ENCODE peak calls at places on chromosomes 2 and 18, in seven cellular contexts. H is DND-41, S is cardiac muscle cell, D is ovary, L is PC-3, Q is stomach, K is IMR-90. J is an unnamed sample. For H3K36me3, the result is how much of the 10 kb centered on the place peaks cover.

GRCh38 chr2:220499281-220499680 is 871.9 kb downstream of the SLC4A3 start:
- DNase-seq in L (peak), D (peak), Q (no peak), K (peak), S (peak), H (no peak), J (no peak)

GRCh38 chr2:28445448-28446258 is 50.2 kb upstream of the PLB1 start:
- DNase-seq in S (no peak), K (peak), L (peak), H (no peak), D (no peak), Q (no peak), J (no peak)

GRCh38 chr2:42793314-42794270 is 1.2 kb upstream of the HAAO start:
- DNase-seq in L (no peak), K (no peak), D (no peak), H (no peak), S (no peak), Q (no peak), J (no peak)

GRCh38 chr2:143132360-143132759 is 3.1 kb downstream of the ARHGAP15 start:
- DNase-seq in K (no peak), L (no peak), D (no peak), Q (no peak), S (no peak), H (peak), J (no peak)

GRCh38 chr2:152585830-152586484 is 131.3 kb downstream of the PRPF40A start:
- DNase-seq in L (peak), Q (no peak), S (no peak), H (no peak), D (no peak), K (peak), J (no peak)

GRCh38 chr2:105394951-105395611 is 3.8 kb downstream of the FHL2 start:
- DNase-seq in D (no peak), L (no peak), S (no peak), Q (no peak), H (no peak), K (peak), J (no peak)

GRCh38 chr2:176139170-176139611 is 9.7 kb downstream of the HOXD8 start:
- DNase-seq in S (no peak), H (no peak), L (no peak), K (no peak), Q (no peak), D (peak), J (no peak)

GRCh38 chr2:26969089-26969844 is 1.2 kb upstream of the MAPRE3 start:
- DNase-seq in L (peak), H (no peak), S (no peak), D (no peak), K (peak), Q (no peak), J (no peak)

GRCh38 chr2:129880309-129880708 is 99.2 kb upstream of the RAB6C start:
- DNase-seq in L (no peak), S (no peak), H (no peak), K (no peak), Q (peak), D (no peak), J (no peak)

GRCh38 chr2:169462896-169463695 is 16.2 kb upstream of the BBS5 start:
- DNase-seq in L (peak), K (peak), S (no peak), D (no peak), Q (no peak), H (no peak), J (no peak)

GRCh38 chr2:240238201-240238600 is 97.7 kb upstream of the OTOS start:
- DNase-seq in H (no peak), S (no peak), Q (no peak), L (no peak), K (peak), D (no peak), J (no peak)

GRCh38 chr2:53235836-53236582 is 531.6 kb upstream of the CHAC2 start:
- DNase-seq in K (no peak), L (peak), Q (no peak), S (no peak), D (no peak), H (no peak), J (no peak)

GRCh38 chr2:30371772-30372373 is 75.2 kb upstream of the LCLAT1 start:
- DNase-seq in L (no peak), Q (no peak), K (no peak), H (no peak), S (no peak), D (no peak), J (no peak)

GRCh38 chr2:143629344-143629743 is 500.1 kb downstream of the ARHGAP15 start:
- DNase-seq in L (peak), D (no peak), S (no peak), H (no peak), Q (no peak), K (peak), J (no peak)

GRCh38 chr2:43217228-43218220 is 8.9 kb downstream of the ZFP36L2 start:
- DNase-seq in S (peak), L (no peak), Q (no peak), K (no peak), H (peak), D (peak), J (no peak)

GRCh38 chr2:188577231-188577630 is 285.6 kb downstream of the GULP1 start:
- DNase-seq in S (no peak), Q (no peak), L (no peak), K (no peak), D (no peak), H (no peak), J (no peak)

GRCh38 chr2:226095058-226095457 is 695.5 kb downstream of the NYAP2 start:
- DNase-seq in K (no peak), L (no peak), D (no peak), H (no peak), Q (no peak), S (no peak), J (no peak)

GRCh38 chr2:128366746-128367511 is 48.3 kb upstream of the HS6ST1 start:
- DNase-seq in Q (no peak), S (no peak), L (no peak), D (no peak), H (no peak), K (no peak), J (no peak)

GRCh38 chr2:169190197-169190775 is 120.9 kb downstream of the DHRS9 start:
- DNase-seq in Q (no peak), D (no peak), H (no peak), L (no peak), S (no peak), K (no peak), J (no peak)

GRCh38 chr2:25756444-25757022 is 83.2 kb upstream of the DTNB start:
- DNase-seq in S (no peak), D (no peak), K (no peak), L (no peak), Q (no peak), H (no peak), J (no peak)

GRCh38 chr2:12759248-12759647 is 42.5 kb downstream of the TRIB2 start:
- DNase-seq in H (no peak), Q (no peak), D (no peak), S (no peak), L (peak), K (peak), J (no peak)

GRCh38 chr2:240231838-240232244 is 91.4 kb upstream of the OTOS start:
- DNase-seq in K (no peak), D (peak), H (no peak), L (no peak), Q (peak), S (no peak), J (no peak)

GRCh38 chr2:25877431-25878360 is 591 bp downstream of the ASXL2 start:
- DNase-seq in D (peak), K (peak), S (peak), L (peak), Q (peak), H (peak), J (peak)

GRCh38 chr2:233247744-233248143 is 3.7 kb upstream of the ATG16L1 start:
- DNase-seq in Q (no peak), K (peak), S (no peak), D (no peak), H (no peak), L (peak), J (no peak)

GRCh38 chr2:179186126-179186525 is 78.5 kb downstream of the SESTD1 start:
- DNase-seq in S (no peak), D (no peak), H (no peak), K (peak), Q (no peak), L (peak), J (no peak)

GRCh38 chr18:13216732-13217465 is 1.7 kb upstream of the LDLRAD4 start:
- DNase-seq in S (peak), K (no peak), H (peak), L (no peak), D (peak), Q (peak), J (no peak)

GRCh38 chr2:237449193-237449797 is 35.3 kb upstream of the COL6A3 start:
- DNase-seq in L (no peak), K (peak), Q (no peak), S (peak), D (no peak), H (no peak), J (no peak)

GRCh38 chr18:48623468-48624220 is 84.8 kb downstream of the CTIF start:
- DNase-seq in D (no peak), K (peak), S (no peak), Q (no peak), L (peak), H (no peak), J (no peak)

GRCh38 chr2:38109732-38110181 is 33.8 kb upstream of the CYP1B1 start:
- DNase-seq in S (no peak), D (no peak), Q (no peak), H (no peak), K (no peak), L (no peak), J (no peak)

GRCh38 chr2:58769494-58770239 is 528.5 kb upstream of the FANCL start:
- DNase-seq in Q (no peak), S (no peak), H (no peak), K (no peak), L (no peak), D (no peak), J (no peak)

GRCh38 chr2:121018136-121019057 is 266.6 kb downstream of the TFCP2L1 start:
- DNase-seq in S (no peak), D (peak), L (no peak), K (peak), H (no peak), Q (no peak), J (no peak)

GRCh38 chr2:121017411-121017810 is 267.6 kb downstream of the TFCP2L1 start:
- DNase-seq in L (no peak), K (no peak), S (no peak), Q (no peak), D (no peak), H (no peak), J (no peak)

GRCh38 chr2:121019756-121020155 is 265.2 kb downstream of the TFCP2L1 start:
- DNase-seq in L (no peak), Q (no peak), K (no peak), D (no peak), S (no peak), H (no peak), J (no peak)

GRCh38 chr2:121021685-121022084 is 263.3 kb downstream of the TFCP2L1 start:
- DNase-seq in D (no peak), H (no peak), K (no peak), L (no peak), Q (no peak), S (no peak), J (no peak)

GRCh38 chr2:121019073-121019472 is 265.9 kb downstream of the TFCP2L1 start:
- DNase-seq in L (no peak), S (no peak), D (no peak), Q (no peak), H (no peak), K (peak), J (no peak)
- H3K4me3 ChIP-seq in L (no peak), S (no peak), D (peak), Q (peak), H (no peak), K (no peak), J (no peak)

DNA sequence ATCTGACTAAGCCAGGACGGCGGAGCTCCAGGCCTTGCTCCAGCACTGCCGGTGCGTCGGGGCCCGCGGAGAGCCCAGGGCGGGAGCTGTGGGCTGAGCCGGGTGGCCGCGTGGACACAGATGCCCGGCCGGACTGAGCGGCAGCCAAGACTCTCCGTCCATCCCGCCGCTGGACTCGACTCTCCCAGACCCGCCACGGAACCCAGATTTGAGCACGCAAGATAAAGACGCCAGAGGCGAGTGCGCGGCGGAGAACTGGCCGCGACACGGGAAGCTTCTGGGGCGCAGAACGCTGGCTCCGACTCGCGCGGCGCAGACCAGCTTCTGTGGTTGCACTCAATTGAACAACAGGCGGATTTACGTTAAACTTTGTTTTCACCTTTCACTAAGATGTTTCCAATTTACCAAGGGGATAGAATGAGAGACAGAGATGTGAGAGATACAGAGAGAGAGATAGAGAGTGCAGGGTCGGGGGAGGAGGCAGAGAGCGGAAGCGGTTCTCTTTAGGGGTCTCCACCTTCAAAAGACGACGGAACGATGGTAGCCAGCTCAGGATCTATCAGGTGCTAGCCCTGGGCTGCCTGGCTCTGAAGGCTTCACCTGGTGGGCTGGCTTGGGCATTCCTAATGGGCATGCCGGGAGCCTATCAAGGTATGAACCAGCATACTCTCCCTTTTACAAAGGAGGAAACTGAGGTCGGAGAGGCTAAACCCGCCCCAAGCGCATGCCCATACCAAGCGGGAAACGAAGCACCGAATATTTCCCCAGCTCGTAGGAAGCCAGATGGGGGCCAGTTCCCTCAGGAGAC is 10.4 kb upstream of the EN1 start:
- DNase-seq in Q (no peak), H (no peak), S (no peak), L (no peak), D (no peak), K (no peak), J (no peak)
- TF ChIP-seq CTCF in Q (no peak), H (no peak), S (no peak), L (no peak), D (no peak), K (no peak), J (no peak)

GRCh38 chr2:102975996-102976636 is 214.3 kb downstream of the TMEM182 start:
- DNase-seq in L (peak), H (peak), Q (no peak), S (peak), D (no peak), K (peak), J (no peak)
- H3K36me3 ChIP-seq in L (under half), H (under half), Q (under half), S (under half), D (under half), K (under half), J (under half)

DNA sequence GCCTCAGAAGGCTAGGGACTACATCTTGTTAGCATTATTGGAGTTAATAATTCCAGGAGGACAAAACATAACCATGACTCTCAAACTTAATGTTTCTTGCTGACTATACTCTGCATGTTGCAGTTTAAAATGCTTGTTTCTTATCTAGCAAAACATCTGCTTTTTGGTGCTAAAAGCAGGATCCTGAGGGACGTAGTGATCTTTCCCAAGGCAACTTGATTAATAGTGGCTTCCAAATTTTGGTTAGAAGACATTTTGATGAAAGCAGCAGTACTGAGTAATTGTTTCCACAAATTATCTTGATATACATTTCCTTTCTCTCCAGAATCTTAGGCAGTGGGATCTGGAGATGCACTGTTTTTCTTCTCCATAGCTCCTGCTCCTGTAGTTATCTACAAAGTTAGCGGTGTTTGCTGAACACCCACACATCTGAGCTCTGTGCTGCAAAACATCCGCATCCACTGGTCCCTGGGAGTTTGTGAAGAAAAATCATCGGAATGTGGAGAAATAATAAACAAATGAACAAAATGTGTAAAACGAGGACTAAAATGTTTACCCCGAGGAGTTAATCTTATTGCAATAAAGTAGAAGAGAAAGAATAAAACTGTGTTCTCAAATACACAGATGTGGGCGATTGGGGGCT is 327.0 kb upstream of the PKDCC start:
- DNase-seq in K (peak), D (no peak), H (no peak), Q (no peak), S (no peak), L (no peak), J (no peak)
- H3K4me3 ChIP-seq in K (no peak), D (peak), H (no peak), Q (no peak), S (no peak), L (no peak), J (no peak)

GRCh38 chr2:174573621-174574081 is 24.0 kb downstream of the WIPF1 start:
- DNase-seq in L (no peak), S (no peak), K (no peak), H (no peak), Q (no peak), D (no peak), J (no peak)
- TF ChIP-seq CTCF in L (no peak), S (no peak), K (no peak), H (no peak), Q (no peak), D (no peak), J (peak)

DNA sequence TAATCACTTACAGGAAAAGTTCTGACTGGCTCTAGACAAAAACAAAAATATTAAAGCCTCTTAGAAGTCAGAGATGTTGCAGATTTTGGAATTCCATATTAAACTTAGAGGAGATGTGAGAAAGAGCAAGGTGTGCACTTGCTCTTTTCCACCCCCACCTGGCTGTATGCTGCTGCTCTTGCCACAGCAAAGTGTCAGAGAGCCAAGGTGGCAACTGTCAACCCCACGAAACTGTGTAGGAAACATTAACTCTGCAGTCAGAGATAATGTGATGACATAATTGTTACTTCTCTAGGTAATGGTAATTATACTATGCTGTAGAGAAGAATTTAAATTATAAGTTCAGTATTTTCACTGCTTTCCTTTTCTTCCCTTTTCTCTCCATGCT is 25.4 kb downstream of the CD8A start:
- DNase-seq in K (no peak), L (no peak), H (no peak), Q (no peak), S (no peak), D (no peak), J (no peak)
- H3K36me3 ChIP-seq in K (under half), L (under half), H (half or more), Q (half or more), S (under half), D (under half), J (under half)

GRCh38 chr2:206217743-206218520 is 56.5 kb upstream of the ZDBF2 start:
- DNase-seq in Q (no peak), S (no peak), H (peak), K (no peak), L (no peak), D (no peak), J (no peak)
- H3K4me3 ChIP-seq in Q (no peak), S (no peak), H (no peak), K (no peak), L (no peak), D (no peak), J (no peak)

DNA sequence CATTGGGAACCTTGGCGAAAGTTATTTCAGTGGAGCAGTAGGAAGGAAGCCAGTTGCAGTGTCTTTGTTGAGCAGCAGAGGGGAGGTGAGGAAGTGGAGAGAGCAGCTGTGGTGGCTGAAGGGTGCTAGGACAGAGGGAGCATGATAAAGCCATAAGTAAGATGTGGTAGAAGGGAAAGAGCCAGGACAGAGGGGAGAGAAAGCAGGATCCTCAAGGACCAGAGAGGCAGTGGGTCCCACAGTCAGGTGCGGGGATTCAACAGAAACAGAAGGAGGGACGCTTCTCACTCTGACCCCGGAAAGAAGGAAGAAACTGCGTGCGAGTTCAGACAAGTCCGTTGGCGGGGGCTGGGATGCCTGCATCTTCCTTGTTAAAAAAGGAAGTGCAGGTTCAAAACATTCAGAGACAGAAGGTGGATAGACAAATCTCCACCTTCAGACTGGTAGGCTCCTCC is at the start of gene CXCR2:
- DNase-seq in D (no peak), L (no peak), H (no peak), K (no peak), S (peak), Q (no peak), J (no peak)
- TF ChIP-seq CTCF in D (no peak), L (no peak), H (no peak), K (no peak), S (peak), Q (no peak), J (no peak)